ENCODE peak calls at places on chromosomes 3 and 15, in eight cellular contexts. Y is pancreas, E is GM13976, T is HFFc6, U is GM13977, N is PC-3, W is B cell, R is right atrium auricular region. A is an unnamed sample.

GRCh38 chr3:43699864-43700263 is 9.1 kb downstream of the ABHD5 start:
- DNase-seq in U (peak; percentile 37), E (peak; percentile 36), N (peak; percentile 63), T (peak; percentile 42), W (no peak), Y (no peak), R (no peak), A (peak; percentile 41)

GRCh38 chr3:56801151-56801596 is 575 bp downstream of the ARHGEF3 start:
- DNase-seq in R (no peak), N (peak; percentile 24), W (no peak), E (peak; percentile 23), U (no peak), T (no peak), Y (peak; percentile 38), A (peak; percentile 25)

GRCh38 chr15:68377766-68378165 is 54.2 kb downstream of the ITGA11 start:
- DNase-seq in T (no peak), N (no peak), R (peak; percentile 40), W (no peak), U (no peak), Y (no peak), E (no peak), A (no peak)

GRCh38 chr15:97023131-97023844 is 692.8 kb downstream of the NR2F2 start:
- DNase-seq in T (no peak), Y (no peak), U (no peak), R (no peak), W (no peak), N (no peak), E (no peak), A (no peak)

GRCh38 chr15:47294765-47295259 is 422.5 kb upstream of the SEMA6D start:
- DNase-seq in U (no peak), T (no peak), Y (no peak), N (no peak), E (no peak), W (no peak), R (no peak), A (no peak)

GRCh38 chr15:84725001-84725491 is 9.1 kb upstream of the SEC11A start:
- DNase-seq in Y (no peak), N (peak; percentile 23), E (peak; percentile 49), U (no peak), T (peak; percentile 16), R (no peak), W (peak; percentile 49), A (peak; percentile 30)

GRCh38 chr3:10408680-10409079 is 87.8 kb upstream of the SEC13 start:
- DNase-seq in Y (no peak), W (no peak), U (no peak), T (peak; percentile 51), N (no peak), E (no peak), R (no peak), A (no peak)

GRCh38 chr3:17733270-17733669 is 9.2 kb downstream of the TBC1D5 start:
- DNase-seq in T (no peak), E (no peak), N (no peak), R (no peak), U (no peak), Y (no peak), W (no peak), A (no peak)

GRCh38 chr3:186097663-186098451 is 11.0 kb downstream of the ETV5 start:
- DNase-seq in W (no peak), R (peak; percentile 77), U (no peak), T (peak; percentile 23), N (peak; percentile 80), Y (peak; percentile 93), E (no peak), A (no peak)

GRCh38 chr3:27253831-27254230 is 115.4 kb downstream of the NEK10 start:
- DNase-seq in U (peak; percentile 17), W (no peak), N (peak; percentile 81), R (no peak), Y (peak; percentile 14), T (peak; percentile 23), E (peak; percentile 16), A (peak; percentile 11)

GRCh38 chr3:100402150-100402706 is 889 bp downstream of the LNP1 start:
- DNase-seq in W (no peak), N (peak; percentile 69), T (peak; percentile 85), U (no peak), R (no peak), E (no peak), Y (no peak), A (no peak)

GRCh38 chr15:49855917-49856637 is 235.2 kb downstream of the DTWD1 start:
- DNase-seq in Y (no peak), E (no peak), U (no peak), T (peak; percentile 93), N (no peak), W (no peak), R (no peak), A (no peak)

GRCh38 chr3:6860911-6861330 is at the start of gene GRM7:
- DNase-seq in W (no peak), N (no peak), T (no peak), U (no peak), R (no peak), Y (no peak), E (peak; percentile 30), A (peak; percentile 21)

GRCh38 chr3:49271047-49271446 is 6.0 kb downstream of the C3orf62 start:
- DNase-seq in N (no peak), U (no peak), Y (no peak), E (no peak), T (no peak), W (no peak), R (no peak), A (no peak)

GRCh38 chr15:48757661-48758060 is 53.2 kb downstream of the CEP152 start:
- DNase-seq in W (no peak), E (no peak), N (no peak), T (no peak), R (no peak), Y (no peak), U (no peak), A (no peak)

GRCh38 chr3:132641837-132642538 is 17.6 kb downstream of the ACAD11 start:
- DNase-seq in U (peak; percentile 59), N (peak; percentile 66), R (no peak), W (peak; percentile 49), E (peak; percentile 63), T (peak; percentile 60), Y (no peak), A (peak; percentile 52)

GRCh38 chr3:121985841-121986240 is 36.2 kb downstream of the ILDR1 start:
- DNase-seq in E (no peak), N (no peak), W (no peak), T (no peak), Y (no peak), U (no peak), R (no peak), A (no peak)

GRCh38 chr15:57619746-57620145 is 28.0 kb downstream of the MYZAP start:
- DNase-seq in W (no peak), U (no peak), E (no peak), R (no peak), N (no peak), Y (no peak), T (no peak), A (no peak)
- TF ChIP-seq CTCF in W (no peak), U (no peak), E (no peak), R (no peak), N (no peak), Y (no peak), T (no peak), A (no peak)

GRCh38 chr3:25044762-25045161 is 383.3 kb upstream of the RARB start:
- DNase-seq in N (no peak), W (no peak), R (no peak), Y (no peak), T (no peak), E (no peak), U (no peak), A (no peak)

GRCh38 chr3:25043757-25044156 is 384.3 kb upstream of the RARB start:
- DNase-seq in W (no peak), T (no peak), Y (no peak), N (no peak), U (no peak), E (no peak), R (no peak), A (no peak)

GRCh38 chr3:25040739-25041138 is 387.3 kb upstream of the RARB start:
- DNase-seq in N (no peak), R (no peak), W (no peak), E (no peak), T (no peak), Y (no peak), U (no peak), A (no peak)

GRCh38 chr3:25043181-25043580 is 384.9 kb upstream of the RARB start:
- DNase-seq in U (no peak), T (no peak), W (no peak), Y (no peak), E (no peak), R (no peak), N (no peak), A (no peak)

DNA sequence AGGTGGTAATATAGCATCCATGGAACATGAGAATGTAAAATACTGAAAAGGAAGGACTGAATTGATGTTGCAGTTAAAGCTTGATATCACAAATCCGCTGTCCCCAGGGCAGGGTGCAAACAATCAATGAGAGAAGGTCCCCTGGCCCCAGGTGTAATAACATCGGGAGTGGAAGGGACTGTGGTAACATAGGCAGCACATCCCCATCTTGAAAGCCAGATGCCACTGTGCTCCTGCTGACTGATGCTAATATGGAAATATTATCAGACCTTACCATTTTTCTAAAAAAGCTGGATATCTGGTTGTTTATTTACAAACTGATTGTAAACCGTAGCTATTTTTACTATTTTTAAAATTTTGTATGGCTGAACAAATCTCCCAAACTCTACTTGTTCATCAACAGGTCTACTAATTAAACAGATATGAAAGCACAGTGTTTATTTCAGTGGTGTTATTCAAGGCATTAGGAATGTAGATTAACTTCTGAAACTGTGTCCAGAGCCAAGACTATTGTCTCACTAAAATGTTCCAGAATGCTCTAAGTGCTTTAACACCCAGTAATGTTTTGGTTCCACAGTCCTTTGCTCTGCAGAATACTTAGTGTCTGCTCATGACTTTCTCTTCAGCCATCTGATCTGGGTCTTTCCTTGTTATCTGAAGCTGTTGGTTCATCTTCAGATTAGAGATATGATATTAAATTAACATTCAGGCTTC is 386.0 kb upstream of the RARB start:
- DNase-seq in R (no peak), N (no peak), E (no peak), U (no peak), Y (no peak), T (no peak), W (no peak), A (no peak)
- TF ChIP-seq CTCF in R (no peak), N (no peak), E (no peak), U (no peak), Y (no peak), T (no peak), W (no peak), A (no peak)

GRCh38 chr15:40914486-40914885 is 14.7 kb upstream of the DLL4 start:
- DNase-seq in T (no peak), Y (no peak), R (no peak), E (no peak), W (no peak), N (no peak), U (no peak), A (no peak)
- TF ChIP-seq CTCF in T (no peak), Y (no peak), R (no peak), E (no peak), W (no peak), N (no peak), U (peak; percentile 8), A (no peak)

GRCh38 chr3:64473476-64473875 is 214.3 kb downstream of the ADAMTS9 start:
- DNase-seq in R (no peak), T (no peak), N (no peak), Y (no peak), E (no peak), U (no peak), W (no peak), A (no peak)

GRCh38 chr3:64470436-64470835 is 217.4 kb downstream of the ADAMTS9 start:
- DNase-seq in E (no peak), R (no peak), U (no peak), Y (no peak), N (no peak), T (no peak), W (no peak), A (no peak)

GRCh38 chr3:64475037-64475436 is 212.8 kb downstream of the ADAMTS9 start:
- DNase-seq in E (no peak), Y (no peak), R (no peak), N (no peak), T (no peak), U (no peak), W (no peak), A (no peak)
- TF ChIP-seq CTCF in E (no peak), Y (no peak), R (no peak), N (peak; percentile 15), T (peak; percentile 23), U (no peak), W (no peak), A (no peak)